ENCODE peak calls at places on chromosomes 12 and 14, in six cellular contexts. R is neuronal stem cell, Z is H9, C is mesenchymal stem cell, F is H1, X is trophoblast cell. U is an unnamed sample.

GRCh38 chr14:32648434-32648833 is 290.2 kb upstream of the NPAS3 start:
- DNase-seq in C (peak), F (no peak), R (no peak), Z (no peak), X (no peak), U (peak)

GRCh38 chr14:97185186-97185585 is 388.0 kb downstream of the VRK1 start:
- DNase-seq in R (peak), Z (no peak), X (no peak), F (peak), C (no peak), U (no peak)

GRCh38 chr14:57533214-57533613 is 39.6 kb upstream of the CCDC198 start:
- DNase-seq in F (no peak), X (peak), C (peak), Z (no peak), R (peak), U (no peak)

GRCh38 chr12:106893451-106893850 is 62.3 kb upstream of the TMEM263 start:
- DNase-seq in Z (no peak), X (peak), R (no peak), F (no peak), C (peak), U (peak)

GRCh38 chr12:12219664-12220063 is 47.2 kb downstream of the LRP6 start:
- DNase-seq in R (no peak), F (no peak), X (no peak), Z (no peak), C (no peak), U (no peak)

GRCh38 chr12:53124352-53124723 is 21.1 kb downstream of the SOAT2 start:
- DNase-seq in F (peak), Z (no peak), X (no peak), R (no peak), C (no peak), U (no peak)

GRCh38 chr12:131220007-131220685 is 266.4 kb downstream of the ADGRD1 start:
- DNase-seq in X (no peak), F (no peak), C (no peak), R (no peak), Z (no peak), U (no peak)

GRCh38 chr14:28576523-28576922 is 190.1 kb upstream of the FOXG1 start:
- DNase-seq in F (no peak), C (no peak), R (no peak), Z (no peak), X (no peak), U (no peak)

GRCh38 chr12:19144985-19145384 is 15.5 kb downstream of the PLEKHA5 start:
- DNase-seq in F (no peak), R (no peak), X (no peak), Z (no peak), C (no peak), U (no peak)

GRCh38 chr12:113040722-113041168 is 15.8 kb upstream of the DTX1 start:
- DNase-seq in C (peak), X (peak), F (no peak), Z (no peak), R (no peak), U (peak)

GRCh38 chr12:120758798-120759590 is 33.4 kb downstream of the ACADS start:
- DNase-seq in R (no peak), F (no peak), X (no peak), C (no peak), Z (no peak), U (no peak)

GRCh38 chr12:100399095-100399494 is 42.2 kb downstream of the SLC17A8 start:
- DNase-seq in Z (no peak), F (no peak), R (no peak), C (no peak), X (no peak), U (no peak)

GRCh38 chr12:93526786-93527428 is 45.6 kb upstream of the SOCS2 start:
- DNase-seq in C (peak), X (peak), R (peak), Z (no peak), F (no peak), U (peak)

GRCh38 chr12:211639-212382 is 2.1 kb downstream of the SLC6A12 start:
- DNase-seq in R (no peak), X (no peak), F (no peak), C (no peak), Z (no peak), U (no peak)

GRCh38 chr12:120199595-120200306 is 1.2 kb downstream of the RPLP0 start:
- DNase-seq in F (no peak), R (no peak), X (peak), C (peak), Z (no peak), U (peak)

GRCh38 chr12:120534703-120535655 is 823 bp downstream of the RNF10 start:
- DNase-seq in Z (peak), R (peak), X (no peak), F (peak), C (peak), U (peak)

GRCh38 chr14:94805726-94806288 is 35.9 kb upstream of the GSC start:
- DNase-seq in R (no peak), F (no peak), Z (no peak), X (no peak), C (no peak), U (no peak)

GRCh38 chr14:54804720-54805060 is 97.9 kb downstream of the GCH1 start:
- DNase-seq in X (no peak), C (no peak), R (no peak), F (peak), Z (peak), U (no peak)

GRCh38 chr12:121570467-121571283 is 10.1 kb downstream of the KDM2B start:
- DNase-seq in R (no peak), C (peak), X (no peak), F (no peak), Z (no peak), U (peak)

GRCh38 chr14:45252356-45253069 is 489 bp downstream of the MIS18BP1 start:
- DNase-seq in Z (no peak), X (peak), R (no peak), F (no peak), C (peak), U (peak)

GRCh38 chr14:71970272-71970671 is 38.0 kb downstream of the RGS6 start:
- DNase-seq in R (no peak), X (no peak), C (no peak), Z (no peak), F (no peak), U (no peak)
- H4K91ac ChIP-seq in R (no peak), X (no peak), C (no peak), Z (no peak), F (no peak), U (no peak)

GRCh38 chr12:1220127-1221092 is 229.4 kb downstream of the ERC1 start:
- DNase-seq in C (no peak), R (no peak), F (no peak), X (peak), Z (no peak), U (no peak)

GRCh38 chr12:1216560-1216959 is 225.5 kb downstream of the ERC1 start:
- DNase-seq in F (no peak), Z (no peak), R (no peak), C (no peak), X (no peak), U (no peak)

GRCh38 chr12:1218369-1218768 is 227.3 kb downstream of the ERC1 start:
- DNase-seq in Z (no peak), C (no peak), R (no peak), X (no peak), F (no peak), U (no peak)

GRCh38 chr12:1213205-1213604 is 222.2 kb downstream of the ERC1 start:
- DNase-seq in X (no peak), R (no peak), C (no peak), Z (no peak), F (no peak), U (no peak)

GRCh38 chr12:1217191-1217949 is 226.3 kb downstream of the ERC1 start:
- DNase-seq in Z (no peak), F (no peak), R (peak), X (no peak), C (peak), U (peak)
- H3K9ac ChIP-seq in Z (no peak), F (no peak), R (no peak), X (no peak), C (peak), U (no peak)

DNA sequence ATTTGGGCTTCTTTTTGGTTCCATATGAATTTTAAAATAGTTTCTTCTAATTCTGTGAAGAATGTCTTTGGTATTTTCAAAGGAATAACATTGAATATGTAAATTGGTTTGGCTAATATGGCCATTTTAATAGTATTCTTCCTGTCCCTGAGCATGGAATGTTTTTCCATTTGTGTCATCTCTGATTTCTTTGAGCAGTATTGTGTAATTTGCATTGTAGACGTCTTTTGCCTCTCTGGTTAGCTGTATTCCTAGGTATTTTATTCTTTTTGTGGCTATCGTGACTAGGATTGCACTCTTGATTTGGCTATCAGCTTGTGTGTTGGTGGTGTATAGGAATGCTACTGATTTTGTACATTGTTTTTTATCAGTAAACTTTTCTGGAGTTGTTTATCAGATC is 601.9 kb downstream of the SNAPC1 start:
- DNase-seq in C (no peak), Z (no peak), R (no peak), X (no peak), F (no peak), U (no peak)
- H4K91ac ChIP-seq in C (no peak), Z (no peak), R (no peak), X (no peak), F (no peak), U (no peak)

DNA sequence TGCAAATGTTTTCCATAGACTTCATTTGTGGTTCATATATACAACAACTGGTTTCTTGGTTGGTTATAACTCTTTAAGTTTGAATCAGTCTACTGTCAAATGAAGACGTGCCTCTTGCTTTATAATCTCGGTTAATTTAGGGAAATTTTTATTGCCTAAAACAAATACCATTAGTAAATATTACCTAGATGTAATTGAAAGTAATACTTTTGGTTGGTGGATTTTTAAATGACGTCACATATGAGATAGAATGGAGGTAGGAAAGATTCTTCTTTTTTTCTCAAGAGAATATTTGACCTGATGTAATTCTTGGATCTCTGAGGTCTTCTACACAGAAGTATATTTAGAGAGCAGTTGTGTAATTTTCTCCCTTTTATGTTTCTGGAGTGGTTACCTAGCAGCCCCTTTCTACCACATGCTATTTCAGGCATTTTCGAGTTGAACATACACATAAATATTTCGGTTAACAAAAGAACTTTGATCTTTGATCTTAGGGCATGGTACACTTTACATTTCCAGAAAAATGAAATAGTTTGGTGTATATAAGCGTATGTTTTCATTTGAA is 1.7 kb downstream of the ATF7IP start:
- DNase-seq in C (peak), Z (no peak), R (no peak), F (no peak), X (peak), U (peak)
- H3K9ac ChIP-seq in C (peak), Z (peak), R (no peak), F (peak), X (no peak), U (peak)

GRCh38 chr12:127548123-127548553 is 718.8 kb upstream of the TMEM132C start:
- DNase-seq in C (peak), F (no peak), R (no peak), X (no peak), Z (no peak), U (peak)

GRCh38 chr12:127556487-127556886 is 710.5 kb upstream of the TMEM132C start:
- DNase-seq in X (no peak), C (no peak), R (no peak), F (no peak), Z (no peak), U (no peak)

GRCh38 chr12:127550271-127550670 is 716.7 kb upstream of the TMEM132C start:
- DNase-seq in X (no peak), R (no peak), F (no peak), C (peak), Z (no peak), U (peak)

GRCh38 chr12:127555071-127555470 is 711.9 kb upstream of the TMEM132C start:
- DNase-seq in C (no peak), F (no peak), X (no peak), R (no peak), Z (no peak), U (no peak)

DNA sequence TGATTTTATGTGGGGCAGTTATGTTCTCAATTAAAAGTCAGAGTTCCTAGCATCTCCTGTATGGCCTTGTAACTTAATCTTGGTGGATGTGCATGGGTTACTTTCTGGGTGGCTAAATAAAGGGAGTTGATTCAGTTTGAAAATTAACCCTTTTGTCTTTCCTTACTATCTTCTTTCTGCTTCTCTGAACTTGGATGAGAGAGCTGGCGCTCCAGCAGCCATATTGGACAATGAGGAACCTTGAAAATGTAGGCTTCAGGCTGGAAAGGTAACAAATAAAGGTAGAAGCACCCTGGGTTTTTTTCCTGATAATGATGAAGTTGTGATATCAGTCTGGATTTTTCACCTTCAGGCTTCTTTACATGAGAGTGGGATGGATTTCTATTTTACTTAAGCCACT is 714.1 kb upstream of the TMEM132C start:
- DNase-seq in F (no peak), C (no peak), R (no peak), X (no peak), Z (no peak), U (no peak)
- H4K91ac ChIP-seq in F (no peak), C (no peak), R (no peak), X (no peak), Z (no peak), U (no peak)

U was measured in IMR-90.